ENCODE peak calls at places on chromosomes 11 and 22, in five cellular contexts. One of them, this sample, is unnamed.

GRCh38 chr11:118607401-118608267 is at the start of gene PHLDB1:
- DNase-seq in hippocampal formation: peak
- DNase-seq in left colon: peak
- DNase-seq in astrocyte of the cerebellum: no peak
- DNase-seq in CD8-positive, alpha-beta T cell: no peak
- DNase-seq in this sample: peak

GRCh38 chr22:44623771-44624510 is 78.1 kb upstream of the PRR5 start:
- DNase-seq in CD8-positive, alpha-beta T cell: no peak
- DNase-seq in astrocyte of the cerebellum: no peak
- DNase-seq in hippocampal formation: no peak
- DNase-seq in left colon: peak
- DNase-seq in this sample: no peak

GRCh38 chr22:42522546-42522945 is 3.0 kb upstream of the RRP7A start:
- DNase-seq in hippocampal formation: no peak
- DNase-seq in astrocyte of the cerebellum: no peak
- DNase-seq in CD8-positive, alpha-beta T cell: no peak
- DNase-seq in left colon: no peak
- DNase-seq in this sample: no peak

GRCh38 chr22:29456211-29456671 is 17.9 kb downstream of the RFPL1 start:
- DNase-seq in left colon: no peak
- DNase-seq in CD8-positive, alpha-beta T cell: no peak
- DNase-seq in astrocyte of the cerebellum: no peak
- DNase-seq in hippocampal formation: no peak
- DNase-seq in this sample: no peak

GRCh38 chr11:114559425-114560310 is at the start of gene NXPE1:
- DNase-seq in astrocyte of the cerebellum: no peak
- DNase-seq in left colon: no peak
- DNase-seq in CD8-positive, alpha-beta T cell: no peak
- DNase-seq in hippocampal formation: no peak
- DNase-seq in this sample: no peak

GRCh38 chr11:9601041-9601875 is 27.8 kb downstream of the WEE1 start:
- DNase-seq in CD8-positive, alpha-beta T cell: no peak
- DNase-seq in hippocampal formation: peak
- DNase-seq in astrocyte of the cerebellum: peak
- DNase-seq in left colon: peak
- DNase-seq in this sample: peak

GRCh38 chr22:37636186-37636948 is 3.1 kb upstream of the SH3BP1 start:
- DNase-seq in left colon: no peak
- DNase-seq in hippocampal formation: no peak
- DNase-seq in astrocyte of the cerebellum: peak
- DNase-seq in CD8-positive, alpha-beta T cell: no peak
- DNase-seq in this sample: no peak

GRCh38 chr22:20727118-20728015 is 46.5 kb upstream of the SERPIND1 start:
- DNase-seq in left colon: no peak
- DNase-seq in astrocyte of the cerebellum: no peak
- DNase-seq in hippocampal formation: no peak
- DNase-seq in CD8-positive, alpha-beta T cell: no peak
- DNase-seq in this sample: no peak

GRCh38 chr22:48744283-48744641 is 1083.4 kb downstream of the BRD1 start:
- DNase-seq in left colon: no peak
- DNase-seq in CD8-positive, alpha-beta T cell: no peak
- DNase-seq in astrocyte of the cerebellum: no peak
- DNase-seq in hippocampal formation: no peak
- DNase-seq in this sample: no peak

GRCh38 chr11:130431806-130432205 is 3.4 kb upstream of the ADAMTS8 start:
- DNase-seq in left colon: no peak
- DNase-seq in astrocyte of the cerebellum: no peak
- DNase-seq in hippocampal formation: no peak
- DNase-seq in CD8-positive, alpha-beta T cell: no peak
- DNase-seq in this sample: no peak

GRCh38 chr11:114200351-114200750 is 95.8 kb upstream of the NNMT start:
- DNase-seq in astrocyte of the cerebellum: no peak
- DNase-seq in hippocampal formation: no peak
- DNase-seq in CD8-positive, alpha-beta T cell: no peak
- DNase-seq in left colon: no peak
- DNase-seq in this sample: no peak

GRCh38 chr11:114060402-114061052 is 1.0 kb downstream of the ZBTB16 start:
- DNase-seq in CD8-positive, alpha-beta T cell: no peak
- DNase-seq in hippocampal formation: no peak
- DNase-seq in astrocyte of the cerebellum: no peak
- DNase-seq in left colon: peak
- DNase-seq in this sample: peak

GRCh38 chr11:2799881-2800654 is 85.5 kb downstream of the CDKN1C start:
- DNase-seq in CD8-positive, alpha-beta T cell: no peak
- DNase-seq in left colon: no peak
- DNase-seq in hippocampal formation: no peak
- DNase-seq in astrocyte of the cerebellum: no peak
- DNase-seq in this sample: no peak

GRCh38 chr11:85394288-85394687 is 232.9 kb downstream of the DLG2 start:
- DNase-seq in astrocyte of the cerebellum: no peak
- DNase-seq in left colon: no peak
- DNase-seq in CD8-positive, alpha-beta T cell: no peak
- DNase-seq in hippocampal formation: no peak
- DNase-seq in this sample: no peak

GRCh38 chr11:130103296-130103814 is 33.7 kb downstream of the APLP2 start:
- DNase-seq in hippocampal formation: no peak
- DNase-seq in left colon: no peak
- DNase-seq in CD8-positive, alpha-beta T cell: no peak
- DNase-seq in astrocyte of the cerebellum: peak
- DNase-seq in this sample: no peak

GRCh38 chr11:69244286-69244685 is 49.7 kb upstream of the MYEOV start:
- DNase-seq in hippocampal formation: no peak
- DNase-seq in left colon: no peak
- DNase-seq in CD8-positive, alpha-beta T cell: no peak
- DNase-seq in astrocyte of the cerebellum: no peak
- DNase-seq in this sample: no peak

This sample was measured in naive B cell.